ENCODE peak calls at places on chromosomes 7 and 10, in four cellular contexts. W is A549, K is IMR-90, B is K562. Y is an unnamed sample.

GRCh38 chr7:13882051-13882450 is 107.4 kb downstream of the ETV1 start:
- DNase-seq in K (no peak), W (no peak), B (no peak), Y (no peak)

GRCh38 chr7:115097175-115097671 is 175.3 kb downstream of the MDFIC start:
- DNase-seq in W (no peak), K (peak; percentile 86), B (no peak), Y (no peak)

GRCh38 chr7:108973075-108973474 is 403.4 kb downstream of the DNAJB9 start:
- DNase-seq in W (peak; percentile 11), B (no peak), K (no peak), Y (no peak)

GRCh38 chr7:93117852-93118530 is at the start of gene SAMD9:
- DNase-seq in K (peak; percentile 77), W (peak; percentile 77), B (peak; percentile 67), Y (peak; percentile 77)

GRCh38 chr10:64091889-64092288 is 570.7 kb downstream of the REEP3 start:
- DNase-seq in W (peak; percentile 3), B (peak; percentile 11), K (no peak), Y (no peak)

GRCh38 chr10:132899054-132899750 is 43.2 kb downstream of the CFAP46 start:
- DNase-seq in B (no peak), W (no peak), K (no peak), Y (no peak)

GRCh38 chr7:98110249-98111022 is 3.8 kb downstream of the LMTK2 start:
- DNase-seq in B (peak; percentile 51), W (peak; percentile 39), K (peak; percentile 9), Y (no peak)

GRCh38 chr7:31100870-31101269 is 48.8 kb downstream of the ADCYAP1R1 start:
- DNase-seq in W (no peak), B (no peak), K (no peak), Y (no peak)

GRCh38 chr10:49072166-49072885 is 43.0 kb downstream of the VSTM4 start:
- DNase-seq in W (no peak), B (no peak), K (no peak), Y (no peak)

GRCh38 chr7:132081686-132082085 is 494.6 kb downstream of the PLXNA4 start:
- DNase-seq in K (no peak), B (no peak), W (no peak), Y (no peak)

GRCh38 chr10:114719311-114719710 is 61.2 kb upstream of the ABLIM1 start:
- DNase-seq in K (no peak), W (peak; percentile 41), B (no peak), Y (no peak)

GRCh38 chr7:130430841-130431713 is 9.7 kb downstream of the CEP41 start:
- DNase-seq in W (no peak), K (peak; percentile 86), B (no peak), Y (no peak)

GRCh38 chr10:75508239-75508813 is 76.9 kb downstream of the LRMDA start:
- DNase-seq in B (no peak), W (peak; percentile 10), K (peak; percentile 55), Y (no peak)

GRCh38 chr10:14740684-14741247 is 33.9 kb downstream of the FAM107B start:
- DNase-seq in K (peak; percentile 28), W (no peak), B (no peak), Y (no peak)

DNA sequence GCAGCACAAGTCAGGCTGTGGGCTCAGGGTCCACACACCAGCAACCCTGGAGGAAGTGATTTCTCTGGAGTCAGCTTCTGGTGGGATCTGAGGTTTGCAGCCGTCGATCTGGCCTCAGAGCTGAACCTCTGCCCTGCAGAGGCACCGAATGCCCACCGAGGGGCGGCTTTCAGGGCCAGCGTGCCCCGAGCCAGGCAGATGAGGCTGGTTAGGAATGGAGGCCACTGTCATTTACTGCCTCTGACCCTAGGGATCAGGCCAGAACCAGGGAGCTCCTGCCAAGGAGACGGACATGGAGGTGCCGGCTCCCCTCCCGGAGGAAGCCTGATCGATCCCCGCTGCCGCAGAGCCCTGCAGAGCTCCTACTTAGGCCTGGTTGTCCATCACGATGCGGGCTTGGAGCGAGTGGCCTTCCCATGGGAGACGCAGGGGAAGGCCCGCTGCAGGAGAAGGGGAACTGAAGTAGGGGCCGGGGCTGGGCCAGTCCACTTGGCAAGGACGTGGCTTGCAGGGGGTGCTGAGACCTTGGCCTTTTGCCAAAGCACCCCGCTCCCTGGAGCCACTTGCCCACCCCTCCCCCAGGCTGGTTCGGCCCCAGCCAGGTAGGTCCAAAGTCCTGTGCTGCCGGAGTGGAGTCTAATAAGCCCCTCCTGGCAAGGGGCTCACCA is 19.6 kb upstream of the ELFN1 start:
- DNase-seq in B (no peak), W (no peak), K (no peak), Y (no peak)
- TF ChIP-seq ELK1 in B (no peak), W (no peak), K (no peak), Y (no peak)

DNA sequence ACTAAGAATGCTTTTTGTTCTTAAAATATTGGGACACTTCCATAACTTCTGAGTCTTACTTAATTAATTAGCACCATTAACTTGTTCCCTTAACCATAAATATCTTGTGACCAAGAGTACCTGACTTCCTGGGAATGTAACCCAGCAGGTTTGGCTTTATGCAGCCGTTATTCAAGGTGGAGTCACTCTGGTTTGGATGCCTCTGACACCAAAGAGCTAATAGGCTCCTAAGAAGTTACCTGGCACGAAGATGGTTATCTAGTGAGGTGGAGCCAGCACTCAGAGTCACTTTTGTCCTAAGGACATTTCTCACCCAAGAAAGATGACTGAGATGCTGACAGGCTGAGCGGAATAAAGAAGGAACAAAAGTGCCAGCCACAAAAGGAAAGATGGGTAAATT is 172.3 kb downstream of the C1GALT1 start:
- DNase-seq in W (no peak), K (no peak), B (no peak), Y (no peak)
- TF ChIP-seq ELK1 in W (no peak), K (no peak), B (no peak), Y (no peak)

GRCh38 chr7:156612930-156613329 is 27.6 kb upstream of the RNF32 start:
- DNase-seq in B (no peak), K (no peak), W (no peak), Y (peak; percentile 55)

GRCh38 chr7:156611393-156612010 is 29.1 kb upstream of the RNF32 start:
- DNase-seq in B (no peak), K (no peak), W (no peak), Y (no peak)

GRCh38 chr7:156616269-156617202 is 24.0 kb upstream of the RNF32 start:
- DNase-seq in K (peak; percentile 4), B (no peak), W (no peak), Y (no peak)

GRCh38 chr7:156617215-156617614 is 23.4 kb upstream of the RNF32 start:
- DNase-seq in W (no peak), B (no peak), K (no peak), Y (no peak)

GRCh38 chr7:156614434-156615264 is 25.9 kb upstream of the RNF32 start:
- DNase-seq in B (peak; percentile 20), K (no peak), W (no peak), Y (no peak)
- TF ChIP-seq ELK1 in B (no peak), K (no peak), W (no peak), Y (no peak)

GRCh38 chr7:99627513-99627912 is 10.8 kb downstream of the ZSCAN25 start:
- DNase-seq in B (no peak), W (no peak), K (no peak), Y (no peak)

GRCh38 chr7:99629643-99630042 is 12.9 kb downstream of the ZSCAN25 start:
- DNase-seq in K (no peak), W (no peak), B (no peak), Y (no peak)

GRCh38 chr7:99631311-99632109 is 14.8 kb downstream of the ZSCAN25 start:
- DNase-seq in K (peak; percentile 13), B (peak; percentile 76), W (peak; percentile 56), Y (no peak)

GRCh38 chr7:99626661-99627060 is 9.9 kb downstream of the ZSCAN25 start:
- DNase-seq in W (no peak), B (no peak), K (no peak), Y (no peak)

GRCh38 chr7:99628471-99629465 is 12.0 kb downstream of the ZSCAN25 start:
- DNase-seq in K (no peak), B (no peak), W (no peak), Y (no peak)
- TF ChIP-seq ELK1 in K (no peak), B (no peak), W (no peak), Y (no peak)